ENCODE peak calls at places on chromosomes 4 and X, in seven cellular contexts. Y is SJSA1; D is CD8-positive, alpha-beta T cell; M is OCI-LY7; X is cardiac muscle cell; O is SK-N-SH; Z is osteoblast. L is an unnamed sample. For H3K4me1 and H3K36me3, the result is how much of the 10 kb centered on the place peaks cover.

GRCh38 chr4:92599044-92599443 is 295.3 kb downstream of the GRID2 start:
- DNase-seq in O (no peak), D (no peak), X (peak), M (no peak), Z (no peak), Y (no peak), L (no peak)

GRCh38 chr4:81504685-81505598 is 33.2 kb upstream of the RASGEF1B start:
- DNase-seq in Z (no peak), M (peak), O (no peak), D (peak), X (peak), Y (no peak), L (peak)

GRCh38 chr4:39427477-39428119 is 20.9 kb downstream of the KLB start:
- DNase-seq in Y (no peak), M (no peak), X (no peak), Z (no peak), D (no peak), O (no peak), L (no peak)

GRCh38 chr4:31896349-31896748 is 1176.2 kb downstream of the PCDH7 start:
- DNase-seq in Z (peak), D (no peak), M (no peak), X (no peak), Y (no peak), O (no peak), L (no peak)

GRCh38 chrX:19964017-19964710 is 26.7 kb downstream of the BCLAF3 start:
- DNase-seq in X (no peak), Z (no peak), O (no peak), M (no peak), D (no peak), Y (no peak), L (no peak)

GRCh38 chr4:113539408-113539807 is 222.1 kb downstream of the CAMK2D start:
- DNase-seq in D (no peak), Y (no peak), X (peak), Z (peak), M (no peak), O (no peak), L (no peak)

GRCh38 chrX:88613338-88613737 is 133.7 kb upstream of the CPXCR1 start:
- DNase-seq in Z (no peak), M (no peak), D (no peak), X (peak), Y (no peak), O (peak), L (no peak)

GRCh38 chr4:32987111-32987510 is 2266.9 kb downstream of the PCDH7 start:
- DNase-seq in D (no peak), Y (no peak), Z (no peak), M (no peak), X (no peak), O (no peak), L (no peak)

GRCh38 chr4:137274404-137274803 is 257.9 kb downstream of the PCDH18 start:
- DNase-seq in Z (peak), D (no peak), M (no peak), Y (no peak), O (no peak), X (peak), L (no peak)

GRCh38 chr4:110837896-110838450 is 215.1 kb upstream of the PITX2 start:
- DNase-seq in X (no peak), O (no peak), Z (no peak), Y (no peak), D (no peak), M (no peak), L (no peak)

GRCh38 chrX:47247206-47247998 is 14.6 kb downstream of the USP11 start:
- DNase-seq in O (peak), Y (no peak), M (no peak), D (no peak), Z (peak), X (no peak), L (no peak)

GRCh38 chrX:15493118-15494082 is at the start of gene PIR:
- DNase-seq in M (peak), Z (peak), Y (peak), O (peak), D (peak), X (peak), L (peak)

GRCh38 chr4:26141916-26142638 is 178.7 kb upstream of the RBPJ start:
- DNase-seq in D (no peak), Z (no peak), O (no peak), Y (no peak), X (peak), M (no peak), L (no peak)

DNA sequence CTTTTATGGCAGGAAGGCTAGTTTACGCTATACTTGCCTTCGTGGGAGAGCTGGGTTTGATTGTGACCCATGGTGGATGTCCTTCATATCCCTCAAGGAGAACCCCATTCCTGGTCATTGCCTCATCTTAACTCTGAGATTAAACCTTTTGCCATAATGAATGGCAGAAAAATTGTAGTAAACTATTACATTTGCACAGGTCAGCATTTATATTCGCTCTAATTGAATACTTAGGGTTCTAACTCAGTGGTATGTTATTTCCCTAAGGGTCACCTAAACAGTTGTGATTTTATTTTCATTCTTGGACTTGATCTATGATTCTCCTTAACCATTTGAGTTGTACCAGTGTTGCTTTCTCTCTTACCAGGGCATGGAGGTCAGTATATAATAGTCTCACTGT is 13.4 kb downstream of the PDK3 start:
- DNase-seq in M (no peak), O (no peak), Y (no peak), Z (no peak), X (no peak), D (no peak), L (no peak)
- H3K27ac ChIP-seq in M (peak), O (no peak), Y (no peak), Z (no peak), X (no peak), D (peak), L (peak)

GRCh38 chr4:5746829-5747745 is 36.1 kb downstream of the EVC start:
- DNase-seq in O (no peak), X (peak), Y (peak), D (no peak), Z (no peak), M (no peak), L (no peak)

GRCh38 chr4:5750052-5750950 is 39.3 kb downstream of the EVC start:
- DNase-seq in M (no peak), X (peak), D (no peak), Z (peak), O (no peak), Y (no peak), L (no peak)

GRCh38 chr4:5747746-5748365 is 36.9 kb downstream of the EVC start:
- DNase-seq in X (peak), M (no peak), O (no peak), D (no peak), Y (peak), Z (peak), L (no peak)

GRCh38 chr4:5751073-5751917 is 40.3 kb downstream of the EVC start:
- DNase-seq in X (peak), M (no peak), O (no peak), Z (peak), Y (no peak), D (no peak), L (no peak)

GRCh38 chr4:5749568-5749967 is 38.6 kb downstream of the EVC start:
- DNase-seq in D (no peak), O (no peak), Y (no peak), M (no peak), X (no peak), Z (no peak), L (peak)
- H3K4me1 ChIP-seq in D (under half), O (under half), Y (half or more), M (under half), X (under half), Z (half or more), L (under half)

DNA sequence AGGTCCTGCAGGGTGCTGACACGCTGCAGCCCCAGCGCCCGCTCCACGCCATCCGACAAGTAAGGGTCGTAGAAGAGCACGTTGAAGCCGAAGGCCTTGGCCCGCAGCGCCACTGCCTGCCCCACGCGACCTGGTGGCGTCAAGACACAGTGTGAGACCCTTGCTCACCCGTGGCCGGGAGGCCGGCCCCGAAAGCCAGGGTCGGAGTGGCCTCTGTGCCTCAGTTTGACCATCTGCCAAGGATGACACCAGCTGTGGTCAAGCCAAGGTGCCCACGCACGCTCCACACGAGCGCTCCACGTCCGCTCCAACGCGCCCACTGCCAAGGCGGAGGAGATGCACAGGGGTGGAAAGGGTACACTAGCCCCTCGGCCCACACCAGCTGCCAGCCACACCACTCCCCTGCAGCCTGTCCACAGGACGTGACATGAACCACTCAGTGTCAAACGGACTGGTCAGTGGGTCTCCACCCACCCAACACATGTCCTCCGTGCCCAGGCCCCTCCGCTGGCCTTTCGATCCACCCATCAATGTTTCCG is 32.8 kb downstream of the CTBP1 start:
- DNase-seq in Z (no peak), X (no peak), Y (no peak), O (no peak), D (no peak), M (no peak), L (no peak)
- H3K36me3 ChIP-seq in Z (half or more), X (under half), Y (under half), O (under half), D (under half), M (half or more), L (half or more)

GRCh38 chr4:44132526-44132925 is 316.1 kb downstream of the KCTD8 start:
- DNase-seq in D (no peak), O (no peak), M (no peak), Z (no peak), Y (no peak), X (no peak), L (no peak)
- H3K27ac ChIP-seq in D (no peak), O (no peak), M (no peak), Z (no peak), Y (no peak), X (no peak), L (no peak)

DNA sequence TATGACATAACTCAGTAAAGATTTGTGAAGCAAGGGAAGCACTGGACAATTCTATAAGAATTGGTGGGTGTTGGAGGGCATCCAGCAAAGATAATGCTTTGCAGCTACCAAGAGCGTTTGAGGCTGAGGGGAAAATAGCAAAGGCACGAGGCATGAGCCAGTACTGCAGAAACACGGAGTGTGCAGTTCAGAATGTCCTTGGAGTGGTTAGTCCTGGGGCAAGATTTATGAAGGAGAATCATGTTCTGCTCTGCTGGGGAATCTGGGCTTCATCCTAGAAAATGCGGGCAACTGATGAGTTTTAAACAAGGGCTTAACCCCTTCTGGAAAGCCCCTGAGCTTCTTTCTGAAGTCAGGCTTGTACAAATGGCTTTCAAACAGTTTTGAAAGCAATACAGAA is 452.5 kb downstream of the IL15 start:
- DNase-seq in Y (no peak), D (no peak), M (no peak), O (no peak), X (peak), Z (peak), L (no peak)
- H3K4me1 ChIP-seq in Y (under half), D (under half), M (under half), O (under half), X (under half), Z (under half), L (under half)

GRCh38 chrX:1417921-1418875 is 26.3 kb upstream of the SLC25A6 start:
- DNase-seq in O (no peak), D (no peak), Z (no peak), Y (no peak), X (no peak), M (no peak), L (no peak)
- H3K36me3 ChIP-seq in O (under half), D (under half), Z (under half), Y (half or more), X (under half), M (half or more), L (half or more)

GRCh38 chr4:3362431-3363287 is 69.8 kb downstream of the RGS12 start:
- DNase-seq in Z (peak), D (no peak), O (no peak), Y (no peak), X (no peak), M (no peak), L (no peak)

GRCh38 chr4:3363411-3364141 is 70.8 kb downstream of the RGS12 start:
- DNase-seq in M (no peak), X (no peak), Z (peak), D (no peak), Y (no peak), O (peak), L (peak)

GRCh38 chr4:3361406-3361805 is 68.6 kb downstream of the RGS12 start:
- DNase-seq in Z (no peak), X (no peak), O (no peak), D (no peak), Y (no peak), M (no peak), L (peak)

GRCh38 chr4:3360741-3361140 is 67.9 kb downstream of the RGS12 start:
- DNase-seq in Y (no peak), D (no peak), M (no peak), O (no peak), Z (no peak), X (no peak), L (no peak)

DNA sequence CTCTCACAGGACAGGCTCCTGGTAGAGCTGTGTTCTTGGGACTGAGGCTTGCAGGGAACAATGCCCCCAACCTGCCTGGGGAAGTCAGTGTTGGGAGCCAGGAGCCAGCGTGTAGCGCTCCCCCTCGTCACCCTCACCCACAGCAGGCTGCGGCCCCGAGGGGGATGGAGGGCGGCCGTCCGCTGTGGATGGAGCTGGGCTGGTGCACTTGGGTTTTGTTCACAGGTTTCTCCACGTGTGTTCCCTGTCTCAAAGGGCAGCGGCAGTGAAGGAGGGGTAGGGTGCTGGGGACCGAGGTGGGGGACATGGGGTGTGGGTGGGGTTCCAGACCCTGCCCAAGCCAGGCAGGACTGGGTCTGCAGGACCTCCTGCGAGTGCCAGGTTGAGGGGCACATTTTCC is 69.1 kb downstream of the RGS12 start:
- DNase-seq in D (no peak), M (no peak), X (no peak), Z (no peak), Y (no peak), O (no peak), L (no peak)
- H3K27ac ChIP-seq in D (no peak), M (no peak), X (no peak), Z (no peak), Y (no peak), O (no peak), L (no peak)

DNA sequence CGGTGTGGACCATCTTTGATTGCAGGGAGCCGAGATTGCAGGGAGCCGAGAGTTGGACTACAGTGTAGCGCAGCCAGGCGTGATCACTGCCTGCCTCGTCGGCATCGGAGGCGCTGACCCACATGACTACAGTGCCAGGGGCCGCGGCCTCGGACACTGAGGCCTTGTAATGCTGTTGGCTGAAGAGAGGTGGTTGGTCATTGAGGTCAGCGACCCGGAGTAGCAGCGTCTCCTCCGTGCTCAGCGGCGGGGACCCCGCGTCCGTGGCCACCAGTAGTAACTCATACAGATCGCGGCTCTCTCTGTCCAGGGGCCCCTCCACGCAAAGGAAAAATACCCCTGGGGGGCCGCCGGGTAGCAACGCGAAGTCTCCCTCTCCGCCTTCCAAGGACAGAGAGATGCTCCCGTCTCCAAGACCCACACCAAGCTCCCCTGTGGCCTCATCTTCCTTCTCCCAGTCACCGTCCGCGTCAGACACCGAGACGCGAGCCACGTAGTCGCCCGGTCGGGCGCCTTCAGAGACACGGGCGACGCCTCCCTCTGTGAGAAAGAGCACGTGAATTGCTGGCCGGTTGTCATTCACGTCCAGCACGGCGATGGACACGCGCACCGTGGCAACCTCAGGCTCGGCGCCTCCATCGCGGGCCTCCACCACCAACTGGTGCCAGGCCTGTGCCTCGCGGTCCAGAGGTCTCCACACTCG is 1.9 kb downstream of the DCHS2 start:
- DNase-seq in M (no peak), Z (no peak), Y (no peak), X (no peak), O (peak), D (no peak), L (no peak)
- H3K4me1 ChIP-seq in M (under half), Z (under half), Y (under half), X (under half), O (under half), D (under half), L (under half)

L was measured in left lung.